ENCODE peak calls at places on chromosomes 6 and 20, in eight cellular contexts. C is T-helper 9 cell, S is H7, N is NCI-H1105, G is NCI-H345, P is left cardiac atrium, E is brain microvascular endothelial cell, M is activated T-cell treated with anti-CD3 and anti-CD28 coated beads for 1 hour. J is an unnamed sample.

GRCh38 chr20:47675190-47676142 is 109.8 kb downstream of the SULF2 start:
- DNase-seq in M (no peak), N (no peak), E (no peak), G (no peak), P (no peak), C (no peak), S (peak), J (no peak)

GRCh38 chr20:46964299-46965123 is 69.9 kb downstream of the EYA2 start:
- DNase-seq in M (no peak), G (peak), S (no peak), C (no peak), N (peak), E (no peak), P (no peak), J (no peak)

GRCh38 chr6:92180090-92180489 is 1239.3 kb downstream of the EPHA7 start:
- DNase-seq in C (no peak), P (no peak), M (no peak), E (no peak), N (no peak), G (no peak), S (no peak), J (no peak)

GRCh38 chr6:155832596-155832995 is 377.0 kb upstream of the NOX3 start:
- DNase-seq in G (peak), E (peak), P (no peak), N (no peak), M (no peak), S (no peak), C (no peak), J (no peak)

GRCh38 chr6:56329296-56330050 is 82.1 kb upstream of the COL21A1 start:
- DNase-seq in P (no peak), E (no peak), C (no peak), S (no peak), G (no peak), N (no peak), M (no peak), J (no peak)

GRCh38 chr6:158649289-158650143 is at the start of gene SYTL3:
- DNase-seq in M (peak), N (no peak), G (peak), P (peak), C (peak), E (peak), S (no peak), J (no peak)

GRCh38 chr6:4942673-4943009 is 61.2 kb downstream of the RPP40 start:
- DNase-seq in P (no peak), S (no peak), C (no peak), G (no peak), M (no peak), E (no peak), N (no peak), J (no peak)

GRCh38 chr6:137351890-137352289 is 132.7 kb upstream of the IFNGR1 start:
- DNase-seq in G (no peak), S (no peak), E (peak), C (no peak), P (no peak), M (no peak), N (no peak), J (no peak)

GRCh38 chr6:87176493-87176892 is 21.1 kb downstream of the ZNF292 start:
- DNase-seq in M (no peak), E (no peak), N (no peak), S (no peak), P (no peak), G (no peak), C (no peak), J (no peak)

GRCh38 chr6:116461075-116461474 is at the start of gene CALHM6:
- DNase-seq in E (no peak), S (no peak), M (no peak), C (no peak), N (no peak), P (no peak), G (no peak), J (no peak)